ENCODE peak calls at places on chromosomes 11 and 22, in ten cellular contexts. One of them, this sample, is unnamed.
A peak's percentile ranks its signal among the peaks of the same experiment; 100 is the strongest.

GRCh38 chr11:10311802-10312201 is 6.9 kb downstream of the ADM start:
- DNase-seq in head of caudate nucleus: no peak
- DNase-seq in nucleus accumbens: no peak
- DNase-seq in neural crest cell: no peak
- DNase-seq in NCI-H446: no peak
- DNase-seq in HepG2: no peak
- DNase-seq in ELR: no peak
- DNase-seq in anterior cingulate cortex: no peak
- DNase-seq in NCI-H460: no peak
- DNase-seq in NCI-H2227 treated with DMSO at 0.1 percent for 48 hours: no peak
- DNase-seq in this sample: no peak

GRCh38 chr11:106464728-106465127 is 387.3 kb downstream of the AASDHPPT start:
- DNase-seq in head of caudate nucleus: no peak
- DNase-seq in nucleus accumbens: no peak
- DNase-seq in neural crest cell: no peak
- DNase-seq in NCI-H446: no peak
- DNase-seq in HepG2: no peak
- DNase-seq in ELR: no peak
- DNase-seq in anterior cingulate cortex: no peak
- DNase-seq in NCI-H460: no peak
- DNase-seq in NCI-H2227 treated with DMSO at 0.1 percent for 48 hours: no peak
- DNase-seq in this sample: no peak

GRCh38 chr11:6757373-6757967 is 14.3 kb downstream of the OR2AG2 start:
- DNase-seq in head of caudate nucleus: peak; percentile 60
- DNase-seq in nucleus accumbens: peak; percentile 10
- DNase-seq in neural crest cell: peak; percentile 48
- DNase-seq in NCI-H446: no peak
- DNase-seq in HepG2: peak; percentile 44
- DNase-seq in ELR: peak; percentile 67
- DNase-seq in anterior cingulate cortex: no peak
- DNase-seq in NCI-H460: peak; percentile 27
- DNase-seq in NCI-H2227 treated with DMSO at 0.1 percent for 48 hours: peak; percentile 21
- DNase-seq in this sample: peak; percentile 63

GRCh38 chr11:69002101-69002742 is 10.8 kb downstream of the MRGPRF start:
- DNase-seq in head of caudate nucleus: peak; percentile 27
- DNase-seq in nucleus accumbens: no peak
- DNase-seq in neural crest cell: no peak
- DNase-seq in NCI-H446: no peak
- DNase-seq in HepG2: no peak
- DNase-seq in ELR: no peak
- DNase-seq in anterior cingulate cortex: no peak
- DNase-seq in NCI-H460: no peak
- DNase-seq in NCI-H2227 treated with DMSO at 0.1 percent for 48 hours: no peak
- DNase-seq in this sample: no peak

GRCh38 chr11:116558504-116559252 is 214.1 kb downstream of the BUD13 start:
- DNase-seq in head of caudate nucleus: no peak
- DNase-seq in nucleus accumbens: no peak
- DNase-seq in neural crest cell: no peak
- DNase-seq in NCI-H446: no peak
- DNase-seq in HepG2: no peak
- DNase-seq in ELR: peak; percentile 91
- DNase-seq in anterior cingulate cortex: no peak
- DNase-seq in NCI-H460: no peak
- DNase-seq in NCI-H2227 treated with DMSO at 0.1 percent for 48 hours: no peak
- DNase-seq in this sample: no peak

GRCh38 chr11:122796128-122796717 is 42.1 kb upstream of the CRTAM start:
- DNase-seq in head of caudate nucleus: peak; percentile 65
- DNase-seq in nucleus accumbens: no peak
- DNase-seq in neural crest cell: peak; percentile 52
- DNase-seq in NCI-H446: no peak
- DNase-seq in HepG2: peak; percentile 9
- DNase-seq in ELR: peak; percentile 63
- DNase-seq in anterior cingulate cortex: no peak
- DNase-seq in NCI-H460: peak; percentile 12
- DNase-seq in NCI-H2227 treated with DMSO at 0.1 percent for 48 hours: no peak
- DNase-seq in this sample: no peak

GRCh38 chr22:27515091-27515523 is 286.4 kb downstream of the MN1 start:
- DNase-seq in head of caudate nucleus: no peak
- DNase-seq in nucleus accumbens: no peak
- DNase-seq in neural crest cell: no peak
- DNase-seq in NCI-H446: no peak
- DNase-seq in HepG2: no peak
- DNase-seq in ELR: no peak
- DNase-seq in anterior cingulate cortex: no peak
- DNase-seq in NCI-H460: no peak
- DNase-seq in NCI-H2227 treated with DMSO at 0.1 percent for 48 hours: no peak
- DNase-seq in this sample: no peak

GRCh38 chr11:61293869-61294716 is 1.0 kb downstream of the VWCE start:
- DNase-seq in head of caudate nucleus: peak; percentile 20
- DNase-seq in nucleus accumbens: no peak
- DNase-seq in neural crest cell: peak; percentile 29
- DNase-seq in NCI-H446: no peak
- DNase-seq in HepG2: peak; percentile 34
- DNase-seq in ELR: peak; percentile 63
- DNase-seq in anterior cingulate cortex: no peak
- DNase-seq in NCI-H460: no peak
- DNase-seq in NCI-H2227 treated with DMSO at 0.1 percent for 48 hours: peak; percentile 10
- DNase-seq in this sample: no peak

GRCh38 chr22:20632082-20632481 is 124.7 kb downstream of the MED15 start:
- DNase-seq in head of caudate nucleus: no peak
- DNase-seq in nucleus accumbens: no peak
- DNase-seq in neural crest cell: no peak
- DNase-seq in NCI-H446: no peak
- DNase-seq in HepG2: no peak
- DNase-seq in ELR: no peak
- DNase-seq in anterior cingulate cortex: no peak
- DNase-seq in NCI-H460: no peak
- DNase-seq in NCI-H2227 treated with DMSO at 0.1 percent for 48 hours: no peak
- DNase-seq in this sample: no peak

GRCh38 chr11:36564376-36565032 is 3.3 kb upstream of the RAG1 start:
- DNase-seq in head of caudate nucleus: peak; percentile 73
- DNase-seq in nucleus accumbens: peak; percentile 5
- DNase-seq in neural crest cell: peak; percentile 42
- DNase-seq in NCI-H446: peak; percentile 53
- DNase-seq in HepG2: peak; percentile 54
- DNase-seq in ELR: peak; percentile 69
- DNase-seq in anterior cingulate cortex: no peak
- DNase-seq in NCI-H460: peak; percentile 51
- DNase-seq in NCI-H2227 treated with DMSO at 0.1 percent for 48 hours: peak; percentile 86
- DNase-seq in this sample: peak; percentile 84

GRCh38 chr22:17074648-17075002 is 10.2 kb upstream of the IL17RA start:
- DNase-seq in head of caudate nucleus: no peak
- DNase-seq in nucleus accumbens: no peak
- DNase-seq in neural crest cell: no peak
- DNase-seq in NCI-H446: no peak
- DNase-seq in HepG2: no peak
- DNase-seq in ELR: peak; percentile 49
- DNase-seq in anterior cingulate cortex: no peak
- DNase-seq in NCI-H460: no peak
- DNase-seq in NCI-H2227 treated with DMSO at 0.1 percent for 48 hours: no peak
- DNase-seq in this sample: no peak

GRCh38 chr22:46614070-46614931 is 5.9 kb upstream of the GRAMD4 start:
- DNase-seq in head of caudate nucleus: no peak
- DNase-seq in nucleus accumbens: no peak
- DNase-seq in neural crest cell: no peak
- DNase-seq in NCI-H446: no peak
- DNase-seq in HepG2: no peak
- DNase-seq in ELR: no peak
- DNase-seq in anterior cingulate cortex: no peak
- DNase-seq in NCI-H460: no peak
- DNase-seq in NCI-H2227 treated with DMSO at 0.1 percent for 48 hours: no peak
- DNase-seq in this sample: no peak

GRCh38 chr11:73087730-73088129 is 54.4 kb downstream of the FCHSD2 start:
- DNase-seq in head of caudate nucleus: no peak
- DNase-seq in nucleus accumbens: no peak
- DNase-seq in neural crest cell: no peak
- DNase-seq in NCI-H446: no peak
- DNase-seq in HepG2: no peak
- DNase-seq in ELR: peak; percentile 8
- DNase-seq in anterior cingulate cortex: no peak
- DNase-seq in NCI-H460: no peak
- DNase-seq in NCI-H2227 treated with DMSO at 0.1 percent for 48 hours: no peak
- DNase-seq in this sample: no peak

GRCh38 chr22:49323751-49324415 is 503.8 kb downstream of the BRD1 start:
- DNase-seq in head of caudate nucleus: no peak
- DNase-seq in nucleus accumbens: no peak
- DNase-seq in neural crest cell: no peak
- DNase-seq in NCI-H446: no peak
- DNase-seq in HepG2: no peak
- DNase-seq in ELR: no peak
- DNase-seq in anterior cingulate cortex: no peak
- DNase-seq in NCI-H460: no peak
- DNase-seq in NCI-H2227 treated with DMSO at 0.1 percent for 48 hours: no peak
- DNase-seq in this sample: no peak

GRCh38 chr11:120056301-120057027 is 81.4 kb downstream of the TRIM29 start:
- DNase-seq in head of caudate nucleus: no peak
- DNase-seq in nucleus accumbens: no peak
- DNase-seq in neural crest cell: no peak
- DNase-seq in NCI-H446: no peak
- DNase-seq in HepG2: no peak
- DNase-seq in ELR: no peak
- DNase-seq in anterior cingulate cortex: no peak
- DNase-seq in NCI-H460: no peak
- DNase-seq in NCI-H2227 treated with DMSO at 0.1 percent for 48 hours: no peak
- DNase-seq in this sample: no peak

GRCh38 chr11:132686827-132687370 is 845.4 kb downstream of the OPCML start:
- DNase-seq in head of caudate nucleus: no peak
- DNase-seq in nucleus accumbens: no peak
- DNase-seq in neural crest cell: no peak
- DNase-seq in NCI-H446: no peak
- DNase-seq in HepG2: no peak
- DNase-seq in ELR: no peak
- DNase-seq in anterior cingulate cortex: no peak
- DNase-seq in NCI-H460: no peak
- DNase-seq in NCI-H2227 treated with DMSO at 0.1 percent for 48 hours: no peak
- DNase-seq in this sample: no peak

GRCh38 chr11:13256216-13256615 is 21.4 kb upstream of the BMAL1 start:
- DNase-seq in head of caudate nucleus: no peak
- DNase-seq in nucleus accumbens: no peak
- DNase-seq in neural crest cell: no peak
- DNase-seq in NCI-H446: no peak
- DNase-seq in HepG2: no peak
- DNase-seq in ELR: peak; percentile 23
- DNase-seq in anterior cingulate cortex: no peak
- DNase-seq in NCI-H460: no peak
- DNase-seq in NCI-H2227 treated with DMSO at 0.1 percent for 48 hours: no peak
- DNase-seq in this sample: no peak

GRCh38 chr22:46352691-46353386 is 17.3 kb downstream of the TRMU start:
- DNase-seq in head of caudate nucleus: peak; percentile 81
- DNase-seq in nucleus accumbens: no peak
- DNase-seq in neural crest cell: no peak
- DNase-seq in NCI-H446: no peak
- DNase-seq in HepG2: no peak
- DNase-seq in ELR: peak; percentile 42
- DNase-seq in anterior cingulate cortex: no peak
- DNase-seq in NCI-H460: no peak
- DNase-seq in NCI-H2227 treated with DMSO at 0.1 percent for 48 hours: no peak
- DNase-seq in this sample: peak; percentile 33

This sample was measured in T47D.